ENCODE peak calls at places on chromosomes 2 and 18, in seven cellular contexts. L, V, Z, N, O, W and A are unnamed samples.

GRCh38 chr2:61471905-61472805 is 1.3 kb upstream of the USP34 start:
- DNase-seq in L (peak; percentile 5), V (peak; percentile 37), Z (no peak), N (peak; percentile 24), O (no peak), W (no peak), A (no peak)

GRCh38 chr18:3709166-3709565 is 259.2 kb downstream of the TGIF1 start:
- DNase-seq in L (no peak), V (no peak), Z (no peak), N (no peak), O (no peak), W (no peak), A (no peak)

GRCh38 chr2:229511524-229511923 is 202.8 kb downstream of the DNER start:
- DNase-seq in L (no peak), V (no peak), Z (no peak), N (no peak), O (peak; percentile 33), W (no peak), A (no peak)

GRCh38 chr2:158112971-158113370 is 11.3 kb downstream of the UPP2 start:
- DNase-seq in L (no peak), V (no peak), Z (no peak), N (no peak), O (peak; percentile 15), W (no peak), A (no peak)

GRCh38 chr2:68662466-68662865 is 19.1 kb downstream of the PROKR1 start:
- DNase-seq in L (no peak), V (no peak), Z (no peak), N (peak; percentile 23), O (no peak), W (no peak), A (no peak)

GRCh38 chr2:214226061-214226460 is 184.8 kb upstream of the VWC2L start:
- DNase-seq in L (no peak), V (no peak), Z (no peak), N (no peak), O (peak; percentile 24), W (no peak), A (no peak)

GRCh38 chr2:235728401-235729181 is 234.7 kb downstream of the AGAP1 start:
- DNase-seq in L (no peak), V (no peak), Z (no peak), N (no peak), O (no peak), W (peak; percentile 63), A (peak; percentile 90)

GRCh38 chr2:11387100-11387390 is 42.6 kb upstream of the ROCK2 start:
- DNase-seq in L (no peak), V (no peak), Z (no peak), N (no peak), O (no peak), W (no peak), A (no peak)

GRCh38 chr2:173909846-173910245 is 55.3 kb downstream of the SP3 start:
- DNase-seq in L (no peak), V (no peak), Z (no peak), N (no peak), O (no peak), W (no peak), A (no peak)

GRCh38 chr2:40371525-40372277 is 80.2 kb downstream of the SLC8A1 start:
- DNase-seq in L (no peak), V (no peak), Z (peak; percentile 69), N (no peak), O (peak; percentile 90), W (peak; percentile 53), A (peak; percentile 56)

GRCh38 chr18:48547456-48548403 is 8.9 kb downstream of the CTIF start:
- DNase-seq in L (no peak), V (no peak), Z (no peak), N (no peak), O (peak; percentile 77), W (peak; percentile 34), A (no peak)